ENCODE peak calls at places on chromosome 13, in four cellular contexts. D is tibial nerve, R is SK-N-SH, B is stomach. T is an unnamed sample.

GRCh38 chr13:106349080-106349841 is 186.2 kb downstream of the EFNB2 start:
- DNase-seq in D (no peak), R (peak), B (peak), T (no peak)

GRCh38 chr13:64505511-64505910 is 2724.6 kb downstream of the PCDH9 start:
- DNase-seq in R (no peak), B (no peak), D (no peak), T (no peak)

GRCh38 chr13:32639502-32640105 is 53.4 kb downstream of the PDS5B start:
- DNase-seq in D (peak), B (peak), R (peak), T (peak)

GRCh38 chr13:66895780-66896179 is 334.4 kb downstream of the PCDH9 start:
- DNase-seq in B (no peak), R (peak), D (no peak), T (no peak)

GRCh38 chr13:45545686-45546409 is 69.7 kb downstream of the ERICH6B start:
- DNase-seq in B (no peak), D (no peak), R (no peak), T (no peak)

GRCh38 chr13:45398862-45399261 is 19.3 kb downstream of the SLC25A30 start:
- DNase-seq in R (no peak), B (no peak), D (no peak), T (no peak)

GRCh38 chr13:31733066-31733465 is 6.3 kb upstream of the RXFP2 start:
- DNase-seq in R (peak), D (no peak), B (no peak), T (no peak)

GRCh38 chr13:60981407-60981806 is 434.2 kb downstream of the PCDH20 start:
- DNase-seq in R (no peak), B (no peak), D (no peak), T (no peak)

GRCh38 chr13:77828815-77829214 is 89.8 kb downstream of the EDNRB start:
- DNase-seq in D (no peak), B (no peak), R (no peak), T (no peak)

GRCh38 chr13:73059460-73060250 is 850 bp downstream of the KLF5 start:
- DNase-seq in R (no peak), D (no peak), B (peak), T (peak)

DNA sequence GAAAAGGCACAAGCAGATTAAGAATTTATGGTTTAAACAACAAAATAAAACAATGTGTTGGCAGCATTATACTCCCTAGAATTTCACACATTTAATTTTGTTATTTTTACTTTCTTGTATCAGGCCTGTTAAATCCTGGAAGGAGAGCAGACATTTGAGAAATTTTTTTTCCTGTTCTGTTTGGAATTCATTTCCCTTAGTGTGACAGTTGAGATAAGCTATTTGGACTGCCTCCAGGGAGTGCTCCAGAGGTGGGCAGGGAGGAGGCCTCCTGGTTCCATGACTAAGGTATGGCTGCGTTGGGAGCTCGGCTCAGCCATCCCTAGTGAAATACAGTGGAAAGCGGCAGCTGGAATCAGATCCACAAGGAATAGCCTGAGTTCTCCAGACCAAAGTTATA is 185.7 kb downstream of the KCNRG start:
- DNase-seq in R (no peak), D (no peak), B (no peak), T (no peak)
- TF ChIP-seq EP300 in R (no peak), D (no peak), B (no peak), T (no peak)

GRCh38 chr13:48489003-48489402 is 43.9 kb downstream of the RCBTB2 start:
- DNase-seq in R (no peak), D (no peak), B (no peak), T (no peak)

GRCh38 chr13:48486362-48486761 is 46.5 kb downstream of the RCBTB2 start:
- DNase-seq in B (no peak), R (no peak), D (no peak), T (no peak)

GRCh38 chr13:48486836-48487235 is 46.0 kb downstream of the RCBTB2 start:
- DNase-seq in B (no peak), R (no peak), D (no peak), T (no peak)

GRCh38 chr13:48489666-48490065 is 43.2 kb downstream of the RCBTB2 start:
- DNase-seq in B (no peak), R (no peak), D (no peak), T (no peak)

DNA sequence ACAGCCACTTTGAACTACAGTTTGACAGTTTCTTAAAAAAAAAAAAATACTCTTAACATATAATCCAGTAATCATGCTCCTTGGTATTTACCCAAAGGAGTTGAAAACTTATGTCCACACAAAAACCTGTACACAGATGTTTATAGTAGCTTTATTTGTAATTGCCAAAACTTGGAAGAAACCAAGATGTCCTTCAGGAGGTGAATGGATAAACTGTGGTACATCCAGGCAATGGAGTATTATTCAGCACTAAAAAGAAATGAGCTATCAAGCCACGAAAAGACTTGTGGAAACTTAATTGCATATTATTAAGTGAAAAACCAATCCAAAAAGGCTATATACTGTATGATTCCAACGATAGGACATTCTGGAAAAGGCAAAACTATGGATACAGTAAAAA is 44.9 kb downstream of the RCBTB2 start:
- DNase-seq in D (no peak), B (no peak), R (no peak), T (no peak)
- TF ChIP-seq CTCF in D (no peak), B (no peak), R (no peak), T (no peak)

GRCh38 chr13:50276550-50276949 is 261.3 kb downstream of the KCNRG start:
- DNase-seq in B (no peak), R (no peak), D (no peak), T (no peak)
- TF ChIP-seq EP300 in B (no peak), R (no peak), D (no peak), T (no peak)

GRCh38 chr13:94007072-94007471 is 472.4 kb downstream of the DCT start:
- DNase-seq in D (no peak), B (no peak), R (no peak), T (no peak)
- TF ChIP-seq CTCF in D (no peak), B (no peak), R (no peak), T (no peak)

GRCh38 chr13:24153347-24153746 is 7.2 kb upstream of the SPATA13 start:
- DNase-seq in B (no peak), D (no peak), R (no peak), T (no peak)
- TF ChIP-seq EP300 in B (no peak), D (no peak), R (no peak), T (no peak)

GRCh38 chr13:58298556-58299135 is 667.1 kb downstream of the PCDH17 start:
- DNase-seq in D (no peak), B (no peak), R (no peak), T (no peak)

GRCh38 chr13:58302349-58302748 is 670.8 kb downstream of the PCDH17 start:
- DNase-seq in B (peak), R (no peak), D (no peak), T (no peak)

GRCh38 chr13:58300224-58300623 is 668.7 kb downstream of the PCDH17 start:
- DNase-seq in R (no peak), B (no peak), D (no peak), T (no peak)

GRCh38 chr13:58300974-58301681 is 669.6 kb downstream of the PCDH17 start:
- DNase-seq in R (no peak), B (no peak), D (no peak), T (no peak)
- TF ChIP-seq CTCF in R (no peak), B (no peak), D (no peak), T (no peak)

T was measured in ovary.